ENCODE peak calls at places on chromosomes 7 and 10, in seven cellular contexts. J is iPS DF 6.9, C is mucosa of gallbladder, K is neuronal stem cell, N is NCI-H1105, A is caudate nucleus, F is H9. O is an unnamed sample.

GRCh38 chr10:45375716-45376231 is 1.8 kb downstream of the ALOX5 start:
- DNase-seq in F (no peak), A (no peak), N (no peak), J (no peak), C (no peak), K (no peak), O (no peak)

GRCh38 chr10:90480466-90480865 is 377.4 kb downstream of the HTR7 start:
- DNase-seq in J (no peak), A (no peak), N (no peak), K (no peak), C (no peak), F (no peak), O (no peak)

GRCh38 chr10:19843487-19843886 is 27.3 kb downstream of the PLXDC2 start:
- DNase-seq in A (no peak), K (no peak), N (no peak), F (no peak), C (no peak), J (no peak), O (no peak)

GRCh38 chr7:74568658-74569057 is 88.9 kb upstream of the GTF2I start:
- DNase-seq in N (no peak), J (no peak), C (no peak), F (no peak), K (no peak), A (no peak), O (no peak)

GRCh38 chr7:149799397-149800168 is 26.2 kb upstream of the ZNF467 start:
- DNase-seq in A (no peak), K (peak), C (peak), F (peak), J (no peak), N (peak), O (no peak)

GRCh38 chr7:36391436-36392198 is 2.0 kb downstream of the ANLN start:
- DNase-seq in A (no peak), N (peak), C (no peak), F (no peak), K (no peak), J (no peak), O (no peak)

GRCh38 chr7:24894670-24895221 is 85.2 kb downstream of the OSBPL3 start:
- DNase-seq in N (no peak), C (no peak), F (peak), K (no peak), J (peak), A (no peak), O (no peak)

GRCh38 chr10:109765838-109766237 is 157.5 kb downstream of the XPNPEP1 start:
- DNase-seq in N (no peak), F (no peak), C (no peak), A (no peak), J (no peak), K (no peak), O (no peak)

GRCh38 chr10:126504051-126504760 is 115.9 kb upstream of the ADAM12 start:
- DNase-seq in A (peak), J (peak), F (peak), K (peak), C (peak), N (peak), O (peak)

GRCh38 chr7:83475403-83475802 is 173.5 kb downstream of the SEMA3E start:
- DNase-seq in N (no peak), C (no peak), A (no peak), K (no peak), F (peak), J (no peak), O (no peak)

GRCh38 chr7:111735661-111736323 is 173.5 kb upstream of the IMMP2L start:
- DNase-seq in C (peak), A (peak), K (peak), N (peak), J (no peak), F (peak), O (no peak)

GRCh38 chr7:76403780-76404494 is 5.6 kb downstream of the SSC4D start:
- DNase-seq in J (no peak), N (no peak), K (no peak), C (no peak), F (no peak), A (no peak), O (no peak)

GRCh38 chr7:511476-512145 is 8.0 kb downstream of the PDGFA start:
- DNase-seq in N (no peak), C (no peak), F (no peak), J (no peak), A (no peak), K (no peak), O (no peak)

GRCh38 chr7:5470721-5471311 is 47.2 kb upstream of the TNRC18 start:
- DNase-seq in A (no peak), C (no peak), K (no peak), J (no peak), F (no peak), N (no peak), O (no peak)

GRCh38 chr7:129865093-129865931 is 87.4 kb downstream of the UBE2H start:
- DNase-seq in K (no peak), A (no peak), F (no peak), C (no peak), N (no peak), J (no peak), O (no peak)

GRCh38 chr7:154409703-154410311 is 357.6 kb downstream of the DPP6 start:
- DNase-seq in A (no peak), C (peak), K (peak), J (peak), N (no peak), F (peak), O (no peak)

GRCh38 chr10:91381562-91381923 is 28.6 kb upstream of the HECTD2 start:
- DNase-seq in C (no peak), K (no peak), J (no peak), F (no peak), N (no peak), A (no peak), O (no peak)

GRCh38 chr10:86868353-86868752 is 89.1 kb downstream of the MMRN2 start:
- DNase-seq in N (no peak), J (peak), C (no peak), A (no peak), K (peak), F (peak), O (peak)

O was measured in iPS DF 19.7.